ENCODE peak calls at places on chromosomes 13 and 19, in five cellular contexts. Q is neuronal stem cell, Y is left ventricle myocardium inferior, Z is A549, E is aorta. L is an unnamed sample. For H3K9me3, the result is how much of the 10 kb centered on the place peaks cover.

GRCh38 chr13:24670927-24671326 is 9.3 kb upstream of the ATP12A start:
- DNase-seq in Q (peak), Y (no peak), Z (peak), E (no peak), L (no peak)

GRCh38 chr19:48396010-48396870 is 2.8 kb downstream of the GRIN2D start:
- DNase-seq in Q (no peak), Y (no peak), Z (peak), E (no peak), L (no peak)

GRCh38 chr13:51628059-51628852 is 44.0 kb downstream of the WDFY2 start:
- DNase-seq in Q (no peak), Y (no peak), Z (no peak), E (no peak), L (no peak)

GRCh38 chr19:13269348-13269747 is 119.1 kb downstream of the IER2 start:
- DNase-seq in Q (no peak), Y (no peak), Z (no peak), E (no peak), L (no peak)

GRCh38 chr19:33493401-33494275 is 28.0 kb downstream of the PEPD start:
- DNase-seq in Q (no peak), Y (no peak), Z (no peak), E (peak), L (no peak)

GRCh38 chr19:19540707-19541515 is 2.8 kb downstream of the CILP2 start:
- DNase-seq in Q (peak), Y (no peak), Z (peak), E (no peak), L (peak)

GRCh38 chr19:10662384-10663251 is 8.5 kb downstream of the ILF3 start:
- DNase-seq in Q (no peak), Y (no peak), Z (no peak), E (no peak), L (no peak)

GRCh38 chr13:31733066-31733465 is 6.3 kb upstream of the RXFP2 start:
- DNase-seq in Q (no peak), Y (no peak), Z (no peak), E (no peak), L (no peak)

GRCh38 chr19:47792616-47793015 is 11.7 kb downstream of the TPRX1 start:
- DNase-seq in Q (no peak), Y (no peak), Z (no peak), E (no peak), L (no peak)

GRCh38 chr19:41604831-41605230 is 22.0 kb downstream of the CEACAM4 start:
- DNase-seq in Q (no peak), Y (no peak), Z (no peak), E (no peak), L (no peak)

GRCh38 chr13:114143806-114144605 is 11.6 kb upstream of the RASA3 start:
- DNase-seq in Q (no peak), Y (no peak), Z (peak), E (no peak), L (no peak)

GRCh38 chr19:32876919-32877285 is 7.3 kb upstream of the SLC7A9 start:
- DNase-seq in Q (no peak), Y (no peak), Z (peak), E (no peak), L (no peak)

GRCh38 chr19:55956431-55956830 is 8.8 kb downstream of the NLRP8 start:
- DNase-seq in Q (no peak), Y (no peak), Z (no peak), E (no peak), L (no peak)
- H3K9me3 ChIP-seq in Q (under half), Y (under half), Z (under half), E (under half), L (under half)

DNA sequence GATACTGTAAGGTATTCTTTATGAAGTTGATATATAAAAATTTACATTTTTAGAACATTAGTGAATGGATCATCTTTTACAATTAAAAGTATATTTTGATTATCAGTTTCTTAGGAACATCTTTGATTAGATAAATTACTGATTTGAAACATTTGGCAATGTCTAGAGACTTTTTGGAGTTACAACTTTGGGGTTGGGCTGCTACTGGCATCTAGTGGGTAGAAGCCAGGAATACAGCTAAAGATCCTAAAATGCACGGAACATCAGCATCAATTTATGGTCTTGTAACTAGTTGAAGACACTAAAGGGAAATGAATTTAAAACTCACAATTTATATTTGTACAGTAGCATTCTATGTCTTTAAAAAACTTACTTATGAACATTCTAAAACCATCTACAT is 19.9 kb downstream of the POMP start:
- DNase-seq in Q (no peak), Y (no peak), Z (no peak), E (no peak), L (no peak)
- H3K27ac ChIP-seq in Q (no peak), Y (no peak), Z (no peak), E (no peak), L (no peak)

GRCh38 chr19:58274771-58275199 is 4.0 kb upstream of the ZNF8 start:
- DNase-seq in Q (no peak), Y (no peak), Z (no peak), E (no peak), L (no peak)
- H3K9me3 ChIP-seq in Q (under half), Y (half or more), Z (half or more), E (under half), L (under half)

GRCh38 chr13:36818483-36819063 is 449 bp upstream of the RFXAP start:
- DNase-seq in Q (no peak), Y (no peak), Z (no peak), E (no peak), L (no peak)

GRCh38 chr13:36820222-36820621 is 1.2 kb downstream of the RFXAP start:
- DNase-seq in Q (no peak), Y (no peak), Z (no peak), E (no peak), L (no peak)

GRCh38 chr13:36817996-36818395 is 1.0 kb upstream of the RFXAP start:
- DNase-seq in Q (no peak), Y (no peak), Z (no peak), E (no peak), L (no peak)

GRCh38 chr13:36819064-36819810 is at the start of gene RFXAP:
- DNase-seq in Q (peak), Y (peak), Z (peak), E (peak), L (peak)

GRCh38 chr13:36819811-36820140 is 754 bp downstream of the RFXAP start:
- DNase-seq in Q (peak), Y (no peak), Z (peak), E (no peak), L (peak)
- H3K27ac ChIP-seq in Q (no peak), Y (peak), Z (peak), E (no peak), L (peak)

GRCh38 chr19:40023969-40024368 is 27.1 kb downstream of the ZNF546 start:
- DNase-seq in Q (no peak), Y (no peak), Z (no peak), E (no peak), L (no peak)
- H3K9me3 ChIP-seq in Q (under half), Y (half or more), Z (half or more), E (under half), L (half or more)

GRCh38 chr13:46076827-46077226 is 24.3 kb upstream of the ZC3H13 start:
- DNase-seq in Q (no peak), Y (no peak), Z (no peak), E (no peak), L (no peak)
- H3K27ac ChIP-seq in Q (no peak), Y (no peak), Z (no peak), E (no peak), L (no peak)

DNA sequence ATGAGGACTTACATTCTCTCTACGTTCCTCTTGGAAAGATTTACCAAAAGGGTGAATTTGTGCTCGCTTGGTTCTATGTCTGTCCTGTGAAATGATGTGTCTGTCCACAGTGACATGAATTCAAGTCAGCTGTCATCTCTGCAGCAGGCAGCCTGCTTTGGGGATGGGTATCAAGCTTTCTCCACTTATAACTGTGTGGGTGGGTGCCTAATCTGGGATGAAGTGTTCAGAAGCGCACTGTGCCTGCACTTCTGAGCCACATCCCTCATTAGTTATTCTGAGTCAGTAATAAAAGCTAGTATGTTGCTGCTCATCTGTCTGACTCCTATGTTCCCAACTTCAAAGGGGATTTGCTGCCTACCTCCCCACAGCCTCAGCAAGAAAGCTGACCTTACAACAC is 86.1 kb upstream of the TUBA3C start:
- DNase-seq in Q (no peak), Y (no peak), Z (no peak), E (no peak), L (no peak)
- H3K9me3 ChIP-seq in Q (under half), Y (under half), Z (under half), E (under half), L (under half)

GRCh38 chr19:57802269-57802668 is 12.4 kb downstream of the ZNF552 start:
- DNase-seq in Q (no peak), Y (no peak), Z (no peak), E (no peak), L (no peak)
- H3K27ac ChIP-seq in Q (peak), Y (no peak), Z (no peak), E (no peak), L (no peak)

L was measured in effector memory CD4-positive, alpha-beta T cell.